ENCODE peak calls at places on chromosomes 16 and 17, in seven cellular contexts. One of them, this sample, is unnamed.

GRCh38 chr17:73589096-73589980 is 54.9 kb downstream of the SDK2 start:
- DNase-seq in A549: no peak
- DNase-seq in BJ: no peak
- DNase-seq in psoas muscle: no peak
- DNase-seq in dorsolateral prefrontal cortex: no peak
- DNase-seq in cardiac fibroblast: no peak
- DNase-seq in pancreas: no peak
- DNase-seq in this sample: no peak

GRCh38 chr17:28717578-28718316 is at the start of gene RAB34:
- DNase-seq in A549: peak
- DNase-seq in BJ: peak
- DNase-seq in psoas muscle: peak
- DNase-seq in dorsolateral prefrontal cortex: no peak
- DNase-seq in cardiac fibroblast: peak
- DNase-seq in pancreas: peak
- DNase-seq in this sample: peak

GRCh38 chr17:14301761-14302401 is 1.0 kb downstream of the HS3ST3B1 start:
- DNase-seq in A549: no peak
- DNase-seq in BJ: no peak
- DNase-seq in psoas muscle: peak
- DNase-seq in dorsolateral prefrontal cortex: no peak
- DNase-seq in cardiac fibroblast: peak
- DNase-seq in pancreas: no peak
- DNase-seq in this sample: no peak

GRCh38 chr17:37694734-37695133 is 50.1 kb downstream of the HNF1B start:
- DNase-seq in A549: no peak
- DNase-seq in BJ: no peak
- DNase-seq in psoas muscle: no peak
- DNase-seq in dorsolateral prefrontal cortex: no peak
- DNase-seq in cardiac fibroblast: no peak
- DNase-seq in pancreas: no peak
- DNase-seq in this sample: no peak

GRCh38 chr17:69637399-69638165 is 223.1 kb downstream of the MAP2K6 start:
- DNase-seq in A549: no peak
- DNase-seq in BJ: peak
- DNase-seq in psoas muscle: no peak
- DNase-seq in dorsolateral prefrontal cortex: no peak
- DNase-seq in cardiac fibroblast: peak
- DNase-seq in pancreas: no peak
- DNase-seq in this sample: peak

GRCh38 chr17:2837147-2837561 is 40.9 kb downstream of the RAP1GAP2 start:
- DNase-seq in A549: no peak
- DNase-seq in BJ: no peak
- DNase-seq in psoas muscle: no peak
- DNase-seq in dorsolateral prefrontal cortex: no peak
- DNase-seq in cardiac fibroblast: no peak
- DNase-seq in pancreas: no peak
- DNase-seq in this sample: no peak

GRCh38 chr16:17964196-17964595 is 372.3 kb downstream of the NPIPA8 start:
- DNase-seq in A549: no peak
- DNase-seq in BJ: no peak
- DNase-seq in psoas muscle: no peak
- DNase-seq in dorsolateral prefrontal cortex: no peak
- DNase-seq in cardiac fibroblast: no peak
- DNase-seq in pancreas: no peak
- DNase-seq in this sample: no peak

GRCh38 chr16:84854759-84855158 is 35.0 kb downstream of the CRISPLD2 start:
- DNase-seq in A549: no peak
- DNase-seq in BJ: no peak
- DNase-seq in psoas muscle: peak
- DNase-seq in dorsolateral prefrontal cortex: no peak
- DNase-seq in cardiac fibroblast: peak
- DNase-seq in pancreas: no peak
- DNase-seq in this sample: peak

GRCh38 chr17:9986754-9987382 is 81.8 kb upstream of the RCVRN start:
- DNase-seq in A549: no peak
- DNase-seq in BJ: no peak
- DNase-seq in psoas muscle: peak
- DNase-seq in dorsolateral prefrontal cortex: no peak
- DNase-seq in cardiac fibroblast: no peak
- DNase-seq in pancreas: no peak
- DNase-seq in this sample: no peak

GRCh38 chr16:75343311-75343710 is 90.0 kb downstream of the CFDP1 start:
- DNase-seq in A549: no peak
- DNase-seq in BJ: no peak
- DNase-seq in psoas muscle: no peak
- DNase-seq in dorsolateral prefrontal cortex: no peak
- DNase-seq in cardiac fibroblast: no peak
- DNase-seq in pancreas: no peak
- DNase-seq in this sample: no peak

GRCh38 chr17:63171428-63172205 is 205.6 kb downstream of the TANC2 start:
- DNase-seq in A549: no peak
- DNase-seq in BJ: no peak
- DNase-seq in psoas muscle: no peak
- DNase-seq in dorsolateral prefrontal cortex: no peak
- DNase-seq in cardiac fibroblast: peak
- DNase-seq in pancreas: no peak
- DNase-seq in this sample: no peak

GRCh38 chr16:11636172-11636721 is 32.0 kb upstream of the SNN start:
- DNase-seq in A549: no peak
- DNase-seq in BJ: no peak
- DNase-seq in psoas muscle: no peak
- DNase-seq in dorsolateral prefrontal cortex: no peak
- DNase-seq in cardiac fibroblast: no peak
- DNase-seq in pancreas: peak
- DNase-seq in this sample: no peak

GRCh38 chr17:61794792-61795191 is 68.5 kb downstream of the BRIP1 start:
- DNase-seq in A549: no peak
- DNase-seq in BJ: no peak
- DNase-seq in psoas muscle: no peak
- DNase-seq in dorsolateral prefrontal cortex: no peak
- DNase-seq in cardiac fibroblast: peak
- DNase-seq in pancreas: no peak
- DNase-seq in this sample: no peak

GRCh38 chr16:11211061-11211976 is 44.7 kb downstream of the SOCS1 start:
- DNase-seq in A549: no peak
- DNase-seq in BJ: no peak
- DNase-seq in psoas muscle: peak
- DNase-seq in dorsolateral prefrontal cortex: no peak
- DNase-seq in cardiac fibroblast: no peak
- DNase-seq in pancreas: no peak
- DNase-seq in this sample: no peak

GRCh38 chr17:55418369-55419268 is 3.0 kb downstream of the MMD start:
- DNase-seq in A549: no peak
- DNase-seq in BJ: no peak
- DNase-seq in psoas muscle: no peak
- DNase-seq in dorsolateral prefrontal cortex: no peak
- DNase-seq in cardiac fibroblast: no peak
- DNase-seq in pancreas: no peak
- DNase-seq in this sample: no peak

GRCh38 chr17:31308372-31308905 is 5.4 kb downstream of the EVI2B start:
- DNase-seq in A549: no peak
- DNase-seq in BJ: no peak
- DNase-seq in psoas muscle: no peak
- DNase-seq in dorsolateral prefrontal cortex: no peak
- DNase-seq in cardiac fibroblast: no peak
- DNase-seq in pancreas: no peak
- DNase-seq in this sample: no peak

GRCh38 chr16:88737298-88738166 is 31.2 kb downstream of the CTU2 start:
- DNase-seq in A549: peak
- DNase-seq in BJ: no peak
- DNase-seq in psoas muscle: peak
- DNase-seq in dorsolateral prefrontal cortex: peak
- DNase-seq in cardiac fibroblast: peak
- DNase-seq in pancreas: peak
- DNase-seq in this sample: no peak

GRCh38 chr17:48542114-48542955 is 2.6 kb downstream of the HOXB2 start:
- DNase-seq in A549: no peak
- DNase-seq in BJ: no peak
- DNase-seq in psoas muscle: no peak
- DNase-seq in dorsolateral prefrontal cortex: no peak
- DNase-seq in cardiac fibroblast: peak
- DNase-seq in pancreas: no peak
- DNase-seq in this sample: no peak

GRCh38 chr17:48541574-48542113 is 3.3 kb downstream of the HOXB2 start:
- DNase-seq in A549: no peak
- DNase-seq in BJ: no peak
- DNase-seq in psoas muscle: peak
- DNase-seq in dorsolateral prefrontal cortex: no peak
- DNase-seq in cardiac fibroblast: peak
- DNase-seq in pancreas: no peak
- DNase-seq in this sample: no peak

GRCh38 chr17:48539177-48539576 is 5.7 kb downstream of the HOXB2 start:
- DNase-seq in A549: no peak
- DNase-seq in BJ: peak
- DNase-seq in psoas muscle: no peak
- DNase-seq in dorsolateral prefrontal cortex: no peak
- DNase-seq in cardiac fibroblast: peak
- DNase-seq in pancreas: no peak
- DNase-seq in this sample: peak

GRCh38 chr17:48540213-48540612 is 4.7 kb downstream of the HOXB2 start:
- DNase-seq in A549: no peak
- DNase-seq in BJ: no peak
- DNase-seq in psoas muscle: no peak
- DNase-seq in dorsolateral prefrontal cortex: no peak
- DNase-seq in cardiac fibroblast: no peak
- DNase-seq in pancreas: no peak
- DNase-seq in this sample: no peak

DNA sequence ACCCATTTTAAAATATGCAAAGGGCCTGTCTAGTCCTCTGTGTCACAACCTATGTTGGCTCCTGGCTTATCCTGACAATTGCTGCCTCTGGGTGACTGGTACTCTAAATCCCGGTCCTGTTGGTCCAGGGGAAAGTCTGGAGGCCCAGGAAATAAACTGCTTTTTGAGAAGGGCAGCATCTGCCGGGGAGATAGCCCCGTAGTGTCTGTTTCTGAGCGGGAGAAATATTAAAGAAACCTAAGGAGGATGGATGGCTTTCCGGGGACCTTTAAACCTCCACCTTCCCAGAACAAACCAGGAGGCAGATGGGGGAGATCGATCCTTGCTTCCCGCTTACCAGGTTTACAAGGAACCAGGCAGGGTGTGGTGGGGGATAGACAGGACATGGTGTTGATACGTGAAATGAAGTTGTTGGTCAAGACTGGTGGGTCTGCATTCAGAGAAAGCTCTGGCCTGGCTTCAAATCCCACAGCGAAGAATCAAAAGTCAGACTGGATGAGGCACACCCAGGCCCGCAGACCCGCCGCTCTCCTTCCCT is 3.8 kb downstream of the HOXB2 start:
- DNase-seq in A549: no peak
- DNase-seq in BJ: no peak
- DNase-seq in psoas muscle: no peak
- DNase-seq in dorsolateral prefrontal cortex: no peak
- DNase-seq in cardiac fibroblast: peak
- DNase-seq in pancreas: no peak
- DNase-seq in this sample: no peak
- H3K4me3 ChIP-seq in A549: no peak
- H3K4me3 ChIP-seq in BJ: peak
- H3K4me3 ChIP-seq in psoas muscle: peak
- H3K4me3 ChIP-seq in dorsolateral prefrontal cortex: peak
- H3K4me3 ChIP-seq in cardiac fibroblast: peak
- H3K4me3 ChIP-seq in pancreas: peak
- H3K4me3 ChIP-seq in this sample: peak

GRCh38 chr17:35617505-35617904 is 30.4 kb downstream of the AP2B1 start:
- DNase-seq in A549: no peak
- DNase-seq in BJ: no peak
- DNase-seq in psoas muscle: no peak
- DNase-seq in dorsolateral prefrontal cortex: no peak
- DNase-seq in cardiac fibroblast: no peak
- DNase-seq in pancreas: no peak
- DNase-seq in this sample: no peak

GRCh38 chr17:35616506-35616905 is 29.4 kb downstream of the AP2B1 start:
- DNase-seq in A549: no peak
- DNase-seq in BJ: no peak
- DNase-seq in psoas muscle: no peak
- DNase-seq in dorsolateral prefrontal cortex: no peak
- DNase-seq in cardiac fibroblast: no peak
- DNase-seq in pancreas: no peak
- DNase-seq in this sample: no peak

GRCh38 chr17:35609831-35610230 is 22.7 kb downstream of the AP2B1 start:
- DNase-seq in A549: no peak
- DNase-seq in BJ: no peak
- DNase-seq in psoas muscle: no peak
- DNase-seq in dorsolateral prefrontal cortex: no peak
- DNase-seq in cardiac fibroblast: no peak
- DNase-seq in pancreas: no peak
- DNase-seq in this sample: no peak

GRCh38 chr17:35614835-35615234 is 27.7 kb downstream of the AP2B1 start:
- DNase-seq in A549: no peak
- DNase-seq in BJ: no peak
- DNase-seq in psoas muscle: no peak
- DNase-seq in dorsolateral prefrontal cortex: no peak
- DNase-seq in cardiac fibroblast: no peak
- DNase-seq in pancreas: no peak
- DNase-seq in this sample: no peak

DNA sequence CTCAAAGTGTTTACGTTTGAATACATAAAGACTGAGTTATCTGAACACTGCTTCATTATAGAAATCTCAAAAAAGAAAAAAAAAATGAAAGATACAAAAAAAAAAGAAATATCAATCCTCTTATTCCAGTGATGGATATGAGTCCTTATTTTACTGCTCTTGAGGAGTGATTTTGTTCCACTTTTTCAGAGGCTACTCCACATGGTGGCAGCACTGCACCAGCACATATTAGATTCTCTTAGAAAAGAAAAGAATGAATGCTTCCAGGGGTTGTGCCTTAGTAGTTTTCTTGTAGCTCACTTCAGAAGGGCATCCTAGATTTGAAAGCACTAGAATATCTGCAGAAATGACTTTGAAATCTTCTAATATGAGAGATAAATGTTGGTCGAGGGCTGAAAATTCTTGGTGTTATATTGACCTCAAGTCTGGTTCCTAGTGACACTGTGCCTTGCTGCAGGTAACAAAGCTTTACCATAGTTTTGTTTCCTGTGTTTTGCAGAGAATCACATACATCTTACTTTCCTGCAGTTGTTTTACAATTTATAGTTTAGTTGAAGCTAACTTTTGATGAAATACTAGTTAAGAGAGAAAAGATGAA is 25.9 kb downstream of the AP2B1 start:
- DNase-seq in A549: no peak
- DNase-seq in BJ: no peak
- DNase-seq in psoas muscle: no peak
- DNase-seq in dorsolateral prefrontal cortex: no peak
- DNase-seq in cardiac fibroblast: peak
- DNase-seq in pancreas: peak
- DNase-seq in this sample: no peak
- TF ChIP-seq CTCF in A549: peak
- TF ChIP-seq CTCF in BJ: peak
- TF ChIP-seq CTCF in psoas muscle: peak
- TF ChIP-seq CTCF in dorsolateral prefrontal cortex: peak
- TF ChIP-seq CTCF in cardiac fibroblast: peak
- TF ChIP-seq CTCF in pancreas: no peak
- TF ChIP-seq CTCF in this sample: peak

GRCh38 chr16:67982011-67982696 is 1.9 kb upstream of the DPEP3 start:
- DNase-seq in A549: no peak
- DNase-seq in BJ: no peak
- DNase-seq in psoas muscle: no peak
- DNase-seq in dorsolateral prefrontal cortex: no peak
- DNase-seq in cardiac fibroblast: no peak
- DNase-seq in pancreas: no peak
- DNase-seq in this sample: no peak
- H3K4me3 ChIP-seq in A549: no peak
- H3K4me3 ChIP-seq in BJ: no peak
- H3K4me3 ChIP-seq in psoas muscle: no peak
- H3K4me3 ChIP-seq in dorsolateral prefrontal cortex: no peak
- H3K4me3 ChIP-seq in cardiac fibroblast: no peak
- H3K4me3 ChIP-seq in pancreas: no peak
- H3K4me3 ChIP-seq in this sample: no peak

GRCh38 chr17:40062347-40063033 is at the start of gene THRA:
- DNase-seq in A549: peak
- DNase-seq in BJ: no peak
- DNase-seq in psoas muscle: peak
- DNase-seq in dorsolateral prefrontal cortex: peak
- DNase-seq in cardiac fibroblast: peak
- DNase-seq in pancreas: no peak
- DNase-seq in this sample: no peak
- TF ChIP-seq CTCF in A549: peak
- TF ChIP-seq CTCF in BJ: no peak
- TF ChIP-seq CTCF in psoas muscle: peak
- TF ChIP-seq CTCF in dorsolateral prefrontal cortex: no peak
- TF ChIP-seq CTCF in cardiac fibroblast: no peak
- TF ChIP-seq CTCF in pancreas: no peak
- TF ChIP-seq CTCF in this sample: peak